ENCODE peak calls at places on chromosomes 1 and 21, in five cellular contexts. M, X, O, A and Q are unnamed samples.

GRCh38 chr1:220775238-220775853 is 11.4 kb upstream of the MTARC1 start:
- DNase-seq in M (no peak), X (no peak), O (peak), A (no peak), Q (peak)

GRCh38 chr1:245345191-245345884 is 190.6 kb downstream of the KIF26B start:
- DNase-seq in M (no peak), X (no peak), O (no peak), A (peak), Q (no peak)

GRCh38 chr1:117642963-117643362 is 37.1 kb downstream of the TENT5C start:
- DNase-seq in M (no peak), X (no peak), O (no peak), A (no peak), Q (no peak)

GRCh38 chr1:225735252-225736149 is 42.1 kb upstream of the SRP9 start:
- DNase-seq in M (no peak), X (peak), O (no peak), A (peak), Q (peak)

GRCh38 chr1:225458222-225458631 is 30.4 kb upstream of the LBR start:
- DNase-seq in M (no peak), X (no peak), O (no peak), A (peak), Q (no peak)

GRCh38 chr1:22048351-22049192 is 3.9 kb upstream of the CDC42 start:
- DNase-seq in M (no peak), X (no peak), O (no peak), A (peak), Q (no peak)

GRCh38 chr1:116934586-116935207 is 25.0 kb downstream of the PTGFRN start:
- DNase-seq in M (no peak), X (no peak), O (peak), A (no peak), Q (no peak)

GRCh38 chr1:224373008-224373590 is 16.4 kb downstream of the CNIH4 start:
- DNase-seq in M (no peak), X (no peak), O (no peak), A (no peak), Q (no peak)

GRCh38 chr1:214567481-214567980 is 16.1 kb upstream of the PTPN14 start:
- DNase-seq in M (no peak), X (no peak), O (no peak), A (no peak), Q (no peak)

GRCh38 chr1:174877208-174877673 is 122.5 kb upstream of the CACYBP start:
- DNase-seq in M (peak), X (no peak), O (no peak), A (no peak), Q (no peak)

GRCh38 chr1:225548140-225548857 is 104.6 kb downstream of the ENAH start:
- DNase-seq in M (no peak), X (no peak), O (no peak), A (peak), Q (no peak)

GRCh38 chr1:10251325-10252103 is 41.1 kb downstream of the KIF1B start:
- DNase-seq in M (no peak), X (no peak), O (no peak), A (peak), Q (no peak)

GRCh38 chr21:29418813-29419212 is 120.1 kb downstream of the BACH1 start:
- DNase-seq in M (no peak), X (no peak), O (peak), A (no peak), Q (no peak)

GRCh38 chr1:56686171-56686570 is 41.1 kb downstream of the PRKAA2 start:
- DNase-seq in M (no peak), X (no peak), O (no peak), A (peak), Q (no peak)

GRCh38 chr1:206556748-206557635 is 49.7 kb downstream of the RASSF5 start:
- DNase-seq in M (peak), X (peak), O (peak), A (peak), Q (peak)

GRCh38 chr1:6126521-6127067 is 53.5 kb downstream of the CHD5 start:
- DNase-seq in M (no peak), X (peak), O (no peak), A (no peak), Q (no peak)

GRCh38 chr1:67733741-67734690 is 49.0 kb downstream of the GADD45A start:
- DNase-seq in M (no peak), X (no peak), O (no peak), A (no peak), Q (no peak)

GRCh38 chr21:15243356-15243755 is 178.6 kb upstream of the NRIP1 start:
- DNase-seq in M (no peak), X (no peak), O (no peak), A (no peak), Q (no peak)

GRCh38 chr21:14616303-14617039 is 70.4 kb upstream of the SAMSN1 start:
- DNase-seq in M (no peak), X (no peak), O (no peak), A (no peak), Q (no peak)

GRCh38 chr1:59994302-59995198 is 68.0 kb upstream of the CYP2J2 start:
- DNase-seq in M (no peak), X (no peak), O (no peak), A (peak), Q (no peak)

GRCh38 chr1:10629091-10629815 is 154.5 kb downstream of the PEX14 start:
- DNase-seq in M (no peak), X (peak), O (no peak), A (no peak), Q (peak)

GRCh38 chr1:30618335-30618747 is 105.0 kb downstream of the MATN1 start:
- DNase-seq in M (no peak), X (no peak), O (no peak), A (no peak), Q (no peak)

GRCh38 chr1:25651824-25652741 is 35.5 kb downstream of the MAN1C1 start:
- DNase-seq in M (no peak), X (peak), O (no peak), A (no peak), Q (peak)

GRCh38 chr1:231206856-231207255 is 34.2 kb upstream of the GNPAT start:
- DNase-seq in M (no peak), X (no peak), O (no peak), A (peak), Q (no peak)

GRCh38 chr1:94299627-94300552 is 62.5 kb upstream of the ARHGAP29 start:
- DNase-seq in M (no peak), X (no peak), O (no peak), A (peak), Q (no peak)

GRCh38 chr1:151372411-151372934 is at the start of gene SELENBP1:
- DNase-seq in M (peak), X (peak), O (no peak), A (peak), Q (peak)

GRCh38 chr1:154961497-154962237 is at the start of gene PYGO2:
- DNase-seq in M (peak), X (peak), O (peak), A (peak), Q (peak)

GRCh38 chr1:2412773-2413494 is 570 bp upstream of the PEX10 start:
- DNase-seq in M (peak), X (no peak), O (peak), A (peak), Q (no peak)

GRCh38 chr1:228141871-228142615 is 2.0 kb downstream of the GUK1 start:
- DNase-seq in M (no peak), X (no peak), O (no peak), A (peak), Q (no peak)

GRCh38 chr1:106278706-106279105 is 777.8 kb upstream of the PRMT6 start:
- DNase-seq in M (no peak), X (no peak), O (no peak), A (no peak), Q (no peak)

GRCh38 chr1:98035587-98035986 is 114.8 kb upstream of the DPYD start:
- DNase-seq in M (no peak), X (no peak), O (no peak), A (peak), Q (no peak)

GRCh38 chr1:119040906-119041305 is 52.8 kb upstream of the TBX15 start:
- DNase-seq in M (no peak), X (peak), O (no peak), A (peak), Q (peak)